ENCODE peak calls at places on chromosomes 6 and 20, in eight cellular contexts. Y is stimulated activated CD4-positive, alpha-beta T cell treated with anti-CD3 and anti-CD28 coated beads, Interleukin-12 subunit alpha, Interleukin-12 subunit beta, amount 100 ng/mL, for 48 hours; F is HTR-8/SVneo; K is uterus; Z is choroid plexus epithelial cell; P is fibroblast of lung; V is epithelial cell of esophagus; N is MCF 10A. U is an unnamed sample.

GRCh38 chr6:43771210-43771857 is 1.3 kb downstream of the VEGFA start:
- DNase-seq in V (peak; percentile 70), Z (peak; percentile 59), K (peak; percentile 67), F (no peak), P (peak; percentile 61), N (peak; percentile 66), Y (peak; percentile 62), U (no peak)

GRCh38 chr6:146543940-146544661 is 468 bp downstream of the RAB32 start:
- DNase-seq in N (peak; percentile 51), P (peak; percentile 63), Y (no peak), V (peak; percentile 41), Z (peak; percentile 53), F (peak; percentile 11), K (peak; percentile 39), U (no peak)

GRCh38 chr6:111468329-111469012 is 14.5 kb downstream of the REV3L start:
- DNase-seq in Z (peak; percentile 57), P (peak; percentile 84), V (peak; percentile 78), N (no peak), F (no peak), K (no peak), Y (no peak), U (peak; percentile 23)

GRCh38 chr6:15769471-15770088 is 106.8 kb upstream of the DTNBP1 start:
- DNase-seq in Z (peak; percentile 33), Y (no peak), K (no peak), F (no peak), P (peak; percentile 11), V (peak; percentile 13), N (peak; percentile 24), U (no peak)

GRCh38 chr6:144477396-144477795 is 192.3 kb downstream of the UTRN start:
- DNase-seq in V (no peak), N (no peak), Z (peak; percentile 78), P (peak; percentile 36), F (no peak), K (no peak), Y (no peak), U (no peak)

GRCh38 chr6:17584241-17584803 is 15.8 kb upstream of the FAM8A1 start:
- DNase-seq in Y (no peak), K (peak; percentile 67), F (peak; percentile 77), V (peak; percentile 75), P (peak; percentile 72), N (peak; percentile 77), Z (peak; percentile 92), U (no peak)

GRCh38 chr20:25230177-25230831 is 17.6 kb upstream of the PYGB start:
- DNase-seq in N (no peak), Y (no peak), P (no peak), K (no peak), V (no peak), F (no peak), Z (no peak), U (no peak)

GRCh38 chr6:33958208-33958862 is 154.5 kb upstream of the MLN start:
- DNase-seq in P (no peak), Y (no peak), Z (peak; percentile 7), F (no peak), V (no peak), N (peak; percentile 22), K (no peak), U (no peak)

GRCh38 chr20:37526238-37526838 is 1.3 kb downstream of the BLCAP start:
- DNase-seq in V (peak; percentile 97), N (peak; percentile 85), P (peak; percentile 51), F (peak; percentile 94), Y (no peak), K (no peak), Z (peak; percentile 70), U (peak; percentile 86)

GRCh38 chr6:117989086-117989485 is 82.0 kb downstream of the SLC35F1 start:
- DNase-seq in V (no peak), Z (no peak), P (no peak), N (no peak), F (no peak), Y (no peak), K (no peak), U (no peak)

GRCh38 chr6:53916804-53917463 is 122.1 kb downstream of the LRRC1 start:
- DNase-seq in V (no peak), P (no peak), F (no peak), N (no peak), Z (no peak), K (no peak), Y (no peak), U (no peak)

GRCh38 chr6:73509851-73510250 is 11.0 kb downstream of the EEF1A1 start:
- DNase-seq in K (no peak), Z (no peak), N (no peak), P (no peak), F (no peak), V (no peak), Y (no peak), U (no peak)

GRCh38 chr6:135540207-135540877 is 42.8 kb upstream of the AHI1 start:
- DNase-seq in K (no peak), Z (peak; percentile 85), P (peak; percentile 49), V (no peak), F (no peak), N (peak; percentile 29), Y (no peak), U (no peak)

GRCh38 chr6:454148-454991 is 62.8 kb downstream of the IRF4 start:
- DNase-seq in K (no peak), P (no peak), V (no peak), Y (no peak), N (no peak), Z (no peak), F (no peak), U (no peak)

GRCh38 chr6:150537893-150538292 is 61.8 kb upstream of the PLEKHG1 start:
- DNase-seq in V (no peak), Y (no peak), K (peak; percentile 24), Z (no peak), P (no peak), N (no peak), F (no peak), U (no peak)

GRCh38 chr6:111750147-111750546 is 123.1 kb downstream of the FYN start:
- DNase-seq in V (no peak), Y (no peak), P (no peak), F (no peak), Z (no peak), K (no peak), N (no peak), U (no peak)

GRCh38 chr6:170130201-170130621 is 160.7 kb downstream of the DLL1 start:
- DNase-seq in Z (no peak), P (no peak), Y (no peak), V (no peak), F (no peak), K (no peak), N (no peak), U (no peak)